ENCODE peak calls at places on chromosomes 13 and 19, in eight cellular contexts. I is cardiac fibroblast, D is astrocyte of the spinal cord, H is colonic mucosa, O is uterus, X is IMR-90, E is thyroid gland, V is lower lobe of right lung. Y is an unnamed sample.

GRCh38 chr13:75341025-75341424 is 140.9 kb downstream of the TBC1D4 start:
- DNase-seq in I (no peak), D (no peak), H (no peak), O (no peak), X (no peak), E (no peak), V (no peak), Y (no peak)

GRCh38 chr19:1250374-1251232 is 2.2 kb downstream of the MIDN start:
- DNase-seq in I (peak), D (peak), H (peak), O (peak), X (peak), E (peak), V (peak), Y (no peak)

GRCh38 chr13:93368296-93368695 is 141.7 kb downstream of the GPC6 start:
- DNase-seq in I (no peak), D (no peak), H (no peak), O (no peak), X (no peak), E (no peak), V (no peak), Y (no peak)

GRCh38 chr19:40604647-40605200 is 3.6 kb downstream of the LTBP4 start:
- DNase-seq in I (no peak), D (no peak), H (peak), O (peak), X (no peak), E (no peak), V (no peak), Y (no peak)

GRCh38 chr13:26471807-26472206 is 85.7 kb upstream of the WASF3 start:
- DNase-seq in I (no peak), D (no peak), H (no peak), O (no peak), X (no peak), E (no peak), V (no peak), Y (no peak)

GRCh38 chr13:108777421-108778420 is 148.3 kb downstream of the MYO16 start:
- DNase-seq in I (no peak), D (peak), H (no peak), O (no peak), X (peak), E (no peak), V (no peak), Y (peak)

GRCh38 chr13:40064154-40064713 is 408.8 kb downstream of the COG6 start:
- DNase-seq in I (peak), D (no peak), H (no peak), O (no peak), X (no peak), E (no peak), V (no peak), Y (no peak)

GRCh38 chr13:93577105-93577504 is 350.5 kb downstream of the GPC6 start:
- DNase-seq in I (no peak), D (no peak), H (no peak), O (no peak), X (no peak), E (no peak), V (no peak), Y (no peak)

GRCh38 chr13:87661471-87661870 is 9.7 kb upstream of the SLITRK5 start:
- DNase-seq in I (no peak), D (peak), H (no peak), O (no peak), X (peak), E (no peak), V (no peak), Y (no peak)

GRCh38 chr19:34732548-34733255 is 1.3 kb upstream of the ZNF181 start:
- DNase-seq in I (no peak), D (no peak), H (peak), O (peak), X (no peak), E (no peak), V (no peak), Y (no peak)

GRCh38 chr13:83620535-83621220 is 261.6 kb downstream of the SLITRK1 start:
- DNase-seq in I (peak), D (peak), H (no peak), O (no peak), X (peak), E (no peak), V (no peak), Y (peak)

GRCh38 chr19:13014101-13014920 is 19.0 kb downstream of the NFIX start:
- DNase-seq in I (no peak), D (no peak), H (no peak), O (peak), X (no peak), E (peak), V (no peak), Y (no peak)

GRCh38 chr19:23345838-23346237 is 49.4 kb downstream of the ZNF91 start:
- DNase-seq in I (no peak), D (no peak), H (no peak), O (no peak), X (no peak), E (no peak), V (no peak), Y (no peak)
- TF ChIP-seq CTCF in I (no peak), D (no peak), H (no peak), O (no peak), X (no peak), E (no peak), V (no peak), Y (peak)

GRCh38 chr19:14317157-14317556 is 64.1 kb upstream of the ADGRE5 start:
- DNase-seq in I (no peak), D (no peak), H (no peak), O (no peak), X (no peak), E (no peak), V (no peak), Y (no peak)

GRCh38 chr19:14320253-14320652 is 61.0 kb upstream of the ADGRE5 start:
- DNase-seq in I (no peak), D (no peak), H (no peak), O (no peak), X (no peak), E (no peak), V (no peak), Y (no peak)

GRCh38 chr19:14310055-14310454 is 71.2 kb upstream of the ADGRE5 start:
- DNase-seq in I (no peak), D (no peak), H (no peak), O (no peak), X (no peak), E (no peak), V (no peak), Y (no peak)

GRCh38 chr19:14318873-14319272 is 62.4 kb upstream of the ADGRE5 start:
- DNase-seq in I (no peak), D (no peak), H (peak), O (no peak), X (no peak), E (peak), V (peak), Y (no peak)

GRCh38 chr19:14315433-14315832 is 65.8 kb upstream of the ADGRE5 start:
- DNase-seq in I (no peak), D (no peak), H (no peak), O (no peak), X (no peak), E (no peak), V (no peak), Y (no peak)
- TF ChIP-seq CTCF in I (no peak), D (peak), H (no peak), O (no peak), X (no peak), E (no peak), V (no peak), Y (peak)

DNA sequence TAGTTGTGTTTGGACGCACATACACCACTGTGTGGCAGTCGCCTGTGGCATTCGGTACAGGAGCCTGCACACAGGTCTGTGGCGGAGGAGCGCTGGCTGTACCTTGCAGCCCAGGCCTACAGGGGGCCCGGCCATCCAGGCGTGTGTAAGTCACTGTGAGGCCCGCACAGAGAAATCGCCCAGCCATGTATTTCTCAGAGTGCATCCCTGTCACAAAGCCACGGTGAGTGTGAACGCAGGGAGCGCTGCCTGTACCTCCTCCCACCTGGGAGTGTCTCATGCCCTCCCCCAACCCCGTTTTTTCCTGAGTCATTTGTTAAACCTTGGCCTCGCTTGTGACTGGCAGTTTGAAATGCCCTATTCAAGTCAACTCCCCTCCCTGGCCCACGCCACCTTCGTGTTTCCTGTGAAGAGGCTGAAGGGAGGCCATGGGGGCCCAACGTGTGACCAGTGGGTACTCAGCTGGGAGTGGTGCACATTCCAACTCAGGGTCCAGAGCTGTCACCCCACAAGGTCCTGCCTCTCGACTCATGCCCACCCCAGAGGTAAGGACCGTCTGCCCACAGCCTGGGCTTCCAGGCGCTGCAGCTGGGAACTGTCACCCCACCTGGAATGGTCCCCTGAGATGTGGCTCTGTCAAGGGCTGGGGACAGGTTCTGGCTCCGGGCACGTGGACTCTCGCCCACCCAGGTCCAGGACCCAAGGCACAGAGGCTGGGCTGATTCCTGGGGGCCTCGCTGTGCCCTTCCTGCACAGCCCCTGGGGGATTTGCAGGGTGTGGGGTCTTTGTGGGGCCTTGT is 11.6 kb upstream of the RASA3 start:
- DNase-seq in I (no peak), D (no peak), H (no peak), O (no peak), X (no peak), E (no peak), V (no peak), Y (no peak)
- TF ChIP-seq CTCF in I (no peak), D (peak), H (no peak), O (no peak), X (no peak), E (no peak), V (no peak), Y (peak)

DNA sequence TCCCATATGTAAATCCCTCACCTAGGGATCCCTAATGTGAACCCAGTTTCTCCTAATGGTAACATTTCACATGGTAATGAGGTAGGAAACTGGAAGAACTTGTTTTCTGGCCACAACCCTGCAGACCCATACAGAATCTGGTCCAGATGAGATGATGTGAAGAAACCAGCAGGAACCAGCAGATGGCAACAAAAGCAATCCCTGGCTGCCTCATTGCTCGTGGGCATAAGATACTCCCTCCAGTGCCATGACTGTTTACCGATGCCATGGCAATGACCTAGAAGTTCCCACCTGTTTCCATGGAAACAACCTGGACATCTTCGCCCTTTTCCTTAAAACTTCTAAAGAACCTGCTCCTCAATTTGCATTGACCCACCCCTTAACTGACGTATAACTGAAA is 1.4 kb upstream of the CD209 start:
- DNase-seq in I (peak), D (no peak), H (no peak), O (no peak), X (peak), E (no peak), V (no peak), Y (peak)
- TF ChIP-seq CTCF in I (no peak), D (no peak), H (no peak), O (no peak), X (no peak), E (no peak), V (no peak), Y (peak)

DNA sequence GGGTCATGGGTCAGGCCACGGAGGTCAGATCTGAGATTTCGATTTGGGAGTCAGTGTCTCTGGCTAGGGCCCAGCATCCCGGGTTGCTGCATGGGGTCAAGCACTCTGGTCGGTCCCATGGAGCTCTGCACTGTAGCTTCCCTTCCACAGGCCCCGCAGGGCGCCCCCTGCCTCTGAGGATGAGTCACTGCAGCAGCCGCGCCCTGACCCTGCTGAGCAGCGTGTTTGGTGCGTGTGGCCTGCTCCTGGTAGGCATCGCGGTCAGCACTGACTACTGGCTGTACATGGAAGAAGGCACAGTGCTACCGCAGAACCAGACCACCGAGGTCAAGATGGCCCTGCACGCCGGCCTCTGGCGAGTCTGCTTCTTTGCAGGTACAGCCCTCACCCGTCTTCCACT is 3.6 kb downstream of the CACNG7 start:
- DNase-seq in I (no peak), D (no peak), H (no peak), O (no peak), X (no peak), E (no peak), V (no peak), Y (no peak)
- TF ChIP-seq CTCF in I (peak), D (peak), H (peak), O (no peak), X (no peak), E (no peak), V (peak), Y (peak)

GRCh38 chr19:22882797-22883196 is 50.7 kb downstream of the ZNF723 start:
- DNase-seq in I (peak), D (peak), H (no peak), O (no peak), X (peak), E (no peak), V (no peak), Y (peak)
- TF ChIP-seq CTCF in I (peak), D (no peak), H (no peak), O (peak), X (peak), E (no peak), V (peak), Y (peak)

GRCh38 chr13:46964789-46965527 is 68.1 kb upstream of the HTR2A start:
- DNase-seq in I (peak), D (peak), H (no peak), O (no peak), X (peak), E (no peak), V (no peak), Y (peak)

GRCh38 chr13:46961719-46962118 is 64.9 kb upstream of the HTR2A start:
- DNase-seq in I (peak), D (peak), H (no peak), O (no peak), X (peak), E (no peak), V (no peak), Y (peak)

GRCh38 chr13:46963874-46964273 is 67.0 kb upstream of the HTR2A start:
- DNase-seq in I (no peak), D (no peak), H (no peak), O (no peak), X (no peak), E (no peak), V (peak), Y (no peak)

DNA sequence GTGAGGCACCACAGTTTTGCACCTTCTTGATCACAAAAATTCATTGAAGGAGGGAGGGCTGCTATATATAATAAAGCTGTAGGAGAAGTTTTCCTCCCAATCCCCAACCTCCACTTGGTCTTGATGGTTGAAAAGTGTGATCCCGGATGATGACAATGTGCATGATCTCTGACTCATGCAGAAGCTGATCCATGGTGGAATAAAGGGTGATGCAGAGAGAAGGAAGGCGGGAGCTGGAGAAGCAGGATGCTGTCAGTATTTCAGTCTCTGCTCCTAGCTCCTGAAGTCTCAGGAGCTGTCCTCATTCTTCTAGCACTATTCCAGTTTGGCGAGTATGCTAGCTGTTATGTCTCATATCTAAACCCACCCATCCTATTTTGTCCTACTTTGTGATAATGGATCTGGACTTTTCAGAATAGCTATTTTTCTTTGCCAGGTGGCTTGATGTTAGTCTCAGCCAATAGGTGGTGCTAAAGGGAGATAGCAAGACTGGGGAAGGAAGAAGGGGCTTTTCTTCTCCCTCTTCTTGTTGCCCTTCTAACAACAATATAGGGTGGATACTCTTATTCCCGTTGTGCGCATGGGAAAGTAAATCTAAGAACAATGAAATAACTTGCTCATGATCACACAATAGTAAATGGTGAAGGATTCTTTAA is 65.6 kb upstream of the HTR2A start:
- DNase-seq in I (peak), D (peak), H (no peak), O (no peak), X (peak), E (no peak), V (no peak), Y (peak)
- TF ChIP-seq CTCF in I (peak), D (peak), H (no peak), O (no peak), X (peak), E (no peak), V (peak), Y (peak)

DNA sequence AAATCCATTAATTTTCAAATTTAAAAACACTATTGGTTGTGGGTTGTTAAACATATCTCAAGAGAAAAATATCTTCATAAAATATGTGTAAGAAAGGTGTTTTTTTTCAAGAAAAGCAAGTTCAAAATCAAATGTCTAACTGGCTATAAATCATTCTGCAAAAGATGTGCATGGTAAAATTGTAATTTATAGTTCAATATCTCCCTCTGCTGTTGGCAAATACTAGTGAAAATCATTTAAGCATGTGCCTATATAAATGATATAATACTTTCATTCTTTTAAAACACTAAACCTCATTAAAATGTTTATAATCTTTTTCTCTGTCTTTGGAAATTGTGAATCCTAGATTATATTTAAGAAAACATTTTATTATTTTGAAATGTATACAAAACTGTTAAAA is 17.2 kb upstream of the SLITRK6 start:
- DNase-seq in I (no peak), D (no peak), H (no peak), O (no peak), X (no peak), E (no peak), V (no peak), Y (no peak)
- TF ChIP-seq CTCF in I (no peak), D (no peak), H (no peak), O (no peak), X (peak), E (no peak), V (no peak), Y (peak)